ENCODE peak calls at places on chromosome 6, in four cellular contexts. One of them, this sample, is unnamed.

GRCh38 chr6:36120979-36121706 is 9.2 kb upstream of the MAPK13 start:
- DNase-seq in H54: no peak
- DNase-seq in GM10248: no peak
- DNase-seq in M059J: peak
- DNase-seq in this sample: peak

GRCh38 chr6:88008411-88008810 is 39.2 kb upstream of the SPACA1 start:
- DNase-seq in M059J: peak
- DNase-seq in GM10248: no peak
- DNase-seq in H54: no peak
- DNase-seq in this sample: no peak

GRCh38 chr6:152399409-152399808 is 237.8 kb downstream of the SYNE1 start:
- DNase-seq in M059J: no peak
- DNase-seq in H54: no peak
- DNase-seq in GM10248: no peak
- DNase-seq in this sample: no peak

GRCh38 chr6:78810146-78810545 is 57.2 kb upstream of the IRAK1BP1 start:
- DNase-seq in GM10248: peak
- DNase-seq in H54: peak
- DNase-seq in M059J: peak
- DNase-seq in this sample: peak

GRCh38 chr6:149031545-149032317 is 284.9 kb downstream of the UST start:
- DNase-seq in H54: peak
- DNase-seq in M059J: peak
- DNase-seq in GM10248: no peak
- DNase-seq in this sample: no peak

GRCh38 chr6:158057213-158057987 is 75.7 kb downstream of the SYNJ2 start:
- DNase-seq in H54: peak
- DNase-seq in GM10248: peak
- DNase-seq in M059J: peak
- DNase-seq in this sample: no peak

GRCh38 chr6:43768506-43768860 is 1.5 kb upstream of the VEGFA start:
- DNase-seq in M059J: no peak
- DNase-seq in GM10248: no peak
- DNase-seq in H54: no peak
- DNase-seq in this sample: no peak

GRCh38 chr6:52049252-52050050 is 38.0 kb downstream of the PKHD1 start:
- DNase-seq in M059J: peak
- DNase-seq in H54: peak
- DNase-seq in GM10248: peak
- DNase-seq in this sample: no peak

GRCh38 chr6:44229376-44230033 is 6.1 kb downstream of the SLC29A1 start:
- DNase-seq in H54: no peak
- DNase-seq in GM10248: peak
- DNase-seq in M059J: no peak
- DNase-seq in this sample: no peak

GRCh38 chr6:10416863-10417641 is 2.2 kb upstream of the TFAP2A start:
- DNase-seq in M059J: no peak
- DNase-seq in H54: no peak
- DNase-seq in GM10248: no peak
- DNase-seq in this sample: no peak

GRCh38 chr6:80642452-80642851 is 536.0 kb downstream of the BCKDHB start:
- DNase-seq in M059J: peak
- DNase-seq in H54: no peak
- DNase-seq in GM10248: no peak
- DNase-seq in this sample: no peak

GRCh38 chr6:99415446-99415845 is 9.7 kb downstream of the PNISR start:
- DNase-seq in M059J: no peak
- DNase-seq in GM10248: no peak
- DNase-seq in H54: no peak
- DNase-seq in this sample: no peak

GRCh38 chr6:140345935-140346334 is 971.5 kb upstream of the CITED2 start:
- DNase-seq in H54: no peak
- DNase-seq in GM10248: no peak
- DNase-seq in M059J: peak
- DNase-seq in this sample: no peak

GRCh38 chr6:130136803-130137202 is 85.9 kb downstream of the SAMD3 start:
- DNase-seq in H54: no peak
- DNase-seq in GM10248: no peak
- DNase-seq in M059J: peak
- DNase-seq in this sample: no peak

GRCh38 chr6:149084761-149085574 is 232.5 kb upstream of the TAB2 start:
- DNase-seq in GM10248: no peak
- DNase-seq in M059J: no peak
- DNase-seq in H54: no peak
- DNase-seq in this sample: no peak

GRCh38 chr6:168415149-168415992 is 25.6 kb upstream of the SMOC2 start:
- DNase-seq in H54: no peak
- DNase-seq in GM10248: no peak
- DNase-seq in M059J: no peak
- DNase-seq in this sample: no peak

GRCh38 chr6:5205877-5206840 is 54.6 kb downstream of the LYRM4 start:
- DNase-seq in H54: peak
- DNase-seq in GM10248: no peak
- DNase-seq in M059J: peak
- DNase-seq in this sample: no peak

GRCh38 chr6:85679445-85680123 is 36.9 kb upstream of the SYNCRIP start:
- DNase-seq in GM10248: no peak
- DNase-seq in H54: no peak
- DNase-seq in M059J: peak
- DNase-seq in this sample: no peak

GRCh38 chr6:168514216-168514615 is 73.2 kb downstream of the SMOC2 start:
- DNase-seq in M059J: peak
- DNase-seq in GM10248: no peak
- DNase-seq in H54: no peak
- DNase-seq in this sample: no peak

GRCh38 chr6:15977050-15977449 is 151.8 kb upstream of the MYLIP start:
- DNase-seq in GM10248: no peak
- DNase-seq in M059J: no peak
- DNase-seq in H54: no peak
- DNase-seq in this sample: no peak

GRCh38 chr6:9659848-9660247 is 755.0 kb downstream of the TFAP2A start:
- DNase-seq in GM10248: no peak
- DNase-seq in M059J: no peak
- DNase-seq in H54: no peak
- DNase-seq in this sample: no peak

GRCh38 chr6:72954736-72955135 is 270.6 kb downstream of the KHDC1L start:
- DNase-seq in GM10248: no peak
- DNase-seq in H54: no peak
- DNase-seq in M059J: no peak
- DNase-seq in this sample: no peak

This sample was measured in prostate gland.